ENCODE peak calls at places on chromosomes 7 and 10, in eight cellular contexts. B is PC-9, G is OCI-LY7, I is PC-3, T is GM23338, L is Karpas-422, K is SK-N-SH, O is GM23248. Q is an unnamed sample. For H3K9me2, the result is how much of the 10 kb centered on the place peaks cover.

GRCh38 chr7:79692015-79692414 is 238.5 kb upstream of the MAGI2 start:
- DNase-seq in B (no peak), G (no peak), I (peak), T (no peak), L (no peak), K (no peak), O (peak), Q (no peak)

GRCh38 chr7:85750454-85750949 is 563.6 kb upstream of the SEMA3D start:
- DNase-seq in B (peak), G (peak), I (peak), T (peak), L (peak), K (peak), O (peak), Q (peak)

GRCh38 chr10:132737390-132738048 is 48.4 kb downstream of the NKX6-2 start:
- DNase-seq in B (no peak), G (no peak), I (no peak), T (no peak), L (no peak), K (no peak), O (no peak), Q (no peak)

GRCh38 chr7:139629392-139630082 is 106.1 kb downstream of the CLEC2L start:
- DNase-seq in B (no peak), G (no peak), I (no peak), T (no peak), L (no peak), K (no peak), O (peak), Q (no peak)

GRCh38 chr10:116771101-116771705 is 28.8 kb upstream of the HSPA12A start:
- DNase-seq in B (no peak), G (no peak), I (peak), T (peak), L (no peak), K (no peak), O (peak), Q (no peak)

GRCh38 chr7:74262639-74263398 is 8.6 kb upstream of the RFC2 start:
- DNase-seq in B (peak), G (no peak), I (no peak), T (no peak), L (no peak), K (no peak), O (no peak), Q (no peak)

GRCh38 chr10:44569193-44570091 is 184.5 kb upstream of the CXCL12 start:
- DNase-seq in B (no peak), G (no peak), I (no peak), T (no peak), L (no peak), K (no peak), O (peak), Q (no peak)

GRCh38 chr10:80488539-80489066 is 34.5 kb downstream of the TSPAN14 start:
- DNase-seq in B (no peak), G (no peak), I (no peak), T (no peak), L (no peak), K (no peak), O (no peak), Q (no peak)

GRCh38 chr10:13528875-13529713 is at the start of gene BEND7:
- DNase-seq in B (no peak), G (no peak), I (peak), T (peak), L (no peak), K (peak), O (peak), Q (no peak)

GRCh38 chr10:102191956-102192355 is 34.1 kb upstream of the ELOVL3 start:
- DNase-seq in B (no peak), G (no peak), I (no peak), T (no peak), L (no peak), K (no peak), O (no peak), Q (no peak)

GRCh38 chr7:124462249-124462648 is 303.3 kb downstream of the GPR37 start:
- DNase-seq in B (no peak), G (no peak), I (peak), T (no peak), L (no peak), K (no peak), O (no peak), Q (no peak)

GRCh38 chr7:92976931-92977330 is 140.6 kb upstream of the CDK6 start:
- DNase-seq in B (no peak), G (no peak), I (no peak), T (no peak), L (no peak), K (no peak), O (peak), Q (no peak)

GRCh38 chr10:90023950-90024349 is 322.6 kb downstream of the KIF20B start:
- DNase-seq in B (no peak), G (no peak), I (peak), T (no peak), L (no peak), K (no peak), O (no peak), Q (no peak)

GRCh38 chr10:3400368-3400767 is 227.8 kb upstream of the PITRM1 start:
- DNase-seq in B (no peak), G (no peak), I (no peak), T (no peak), L (no peak), K (no peak), O (no peak), Q (no peak)

GRCh38 chr10:45374451-45375052 is 536 bp downstream of the ALOX5 start:
- DNase-seq in B (peak), G (peak), I (peak), T (peak), L (peak), K (no peak), O (peak), Q (no peak)

GRCh38 chr10:78203915-78204818 is 170.5 kb downstream of the RPS24 start:
- DNase-seq in B (no peak), G (no peak), I (no peak), T (no peak), L (no peak), K (peak), O (peak), Q (no peak)

GRCh38 chr10:88538038-88538437 is 45.1 kb downstream of the RNLS start:
- DNase-seq in B (no peak), G (no peak), I (no peak), T (no peak), L (no peak), K (no peak), O (peak), Q (no peak)

GRCh38 chr7:68058014-68058413 is 1061.4 kb downstream of the TYW1 start:
- DNase-seq in B (no peak), G (no peak), I (no peak), T (no peak), L (no peak), K (no peak), O (no peak), Q (no peak)

GRCh38 chr7:45680776-45681175 is 106.6 kb downstream of the ADCY1 start:
- DNase-seq in B (no peak), G (no peak), I (no peak), T (no peak), L (no peak), K (no peak), O (no peak), Q (no peak)

GRCh38 chr10:27393961-27394360 is 110.1 kb upstream of the RAB18 start:
- DNase-seq in B (no peak), G (no peak), I (no peak), T (no peak), L (no peak), K (no peak), O (no peak), Q (no peak)

GRCh38 chr10:13536674-13537366 is 8.0 kb upstream of the BEND7 start:
- DNase-seq in B (peak), G (peak), I (peak), T (peak), L (peak), K (peak), O (peak), Q (peak)

GRCh38 chr7:1533569-1534329 is 3.2 kb downstream of the MAFK start:
- DNase-seq in B (peak), G (no peak), I (peak), T (no peak), L (no peak), K (peak), O (peak), Q (no peak)

GRCh38 chr10:132996603-132997343 is 54.4 kb upstream of the CFAP46 start:
- DNase-seq in B (no peak), G (no peak), I (no peak), T (no peak), L (no peak), K (peak), O (no peak), Q (no peak)

DNA sequence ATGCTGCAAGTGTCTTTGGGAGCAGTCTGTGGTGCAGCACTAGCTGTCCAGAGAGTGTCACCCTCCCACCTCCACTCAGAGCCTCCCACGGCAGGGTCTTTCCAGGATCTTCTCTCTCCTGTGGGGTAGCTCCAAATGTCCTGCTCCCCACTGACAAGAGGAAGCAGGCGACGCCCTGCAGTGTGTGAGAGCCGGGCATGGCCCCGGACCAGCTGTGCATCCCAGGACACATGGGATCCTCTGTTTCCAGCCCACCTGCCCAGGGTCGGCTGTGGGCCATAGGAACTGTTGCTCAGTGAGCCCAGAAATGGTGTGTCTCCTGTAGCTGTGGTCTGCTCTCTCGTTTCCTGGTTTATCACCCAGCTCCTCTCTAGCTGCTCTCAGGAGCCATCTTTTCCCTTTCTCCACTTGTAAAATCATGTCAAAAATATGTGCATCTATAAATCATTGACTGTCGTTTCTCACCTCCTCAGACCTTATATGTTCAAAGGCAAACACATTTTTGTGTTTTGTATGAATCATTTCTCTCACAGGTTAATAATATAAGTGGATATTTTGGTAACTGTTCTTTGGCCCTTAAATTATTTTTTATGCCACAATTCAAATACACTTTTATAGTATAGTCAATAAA is 74.9 kb downstream of the VWC2 start:
- DNase-seq in B (no peak), G (no peak), I (peak), T (no peak), L (no peak), K (no peak), O (no peak), Q (no peak)
- H3K9me2 ChIP-seq in B (under half), G (under half), I (under half), T (under half), L (under half), K (under half), O (under half), Q (under half)

GRCh38 chr7:55624813-55625212 is 52.5 kb upstream of the VOPP1 start:
- DNase-seq in B (no peak), G (no peak), I (no peak), T (no peak), L (no peak), K (no peak), O (no peak), Q (no peak)

GRCh38 chr7:55623617-55624016 is 51.3 kb upstream of the VOPP1 start:
- DNase-seq in B (no peak), G (no peak), I (no peak), T (no peak), L (no peak), K (no peak), O (no peak), Q (no peak)

GRCh38 chr7:55629051-55629677 is 56.9 kb upstream of the VOPP1 start:
- DNase-seq in B (no peak), G (no peak), I (no peak), T (no peak), L (no peak), K (no peak), O (no peak), Q (no peak)
- H3K9me2 ChIP-seq in B (under half), G (under half), I (under half), T (under half), L (under half), K (under half), O (under half), Q (under half)

GRCh38 chr7:49878627-49879026 is 105.2 kb downstream of the VWC2 start:
- DNase-seq in B (no peak), G (no peak), I (no peak), T (no peak), L (no peak), K (no peak), O (no peak), Q (no peak)

GRCh38 chr7:49876202-49876601 is 102.8 kb downstream of the VWC2 start:
- DNase-seq in B (no peak), G (no peak), I (no peak), T (no peak), L (no peak), K (no peak), O (no peak), Q (no peak)

DNA sequence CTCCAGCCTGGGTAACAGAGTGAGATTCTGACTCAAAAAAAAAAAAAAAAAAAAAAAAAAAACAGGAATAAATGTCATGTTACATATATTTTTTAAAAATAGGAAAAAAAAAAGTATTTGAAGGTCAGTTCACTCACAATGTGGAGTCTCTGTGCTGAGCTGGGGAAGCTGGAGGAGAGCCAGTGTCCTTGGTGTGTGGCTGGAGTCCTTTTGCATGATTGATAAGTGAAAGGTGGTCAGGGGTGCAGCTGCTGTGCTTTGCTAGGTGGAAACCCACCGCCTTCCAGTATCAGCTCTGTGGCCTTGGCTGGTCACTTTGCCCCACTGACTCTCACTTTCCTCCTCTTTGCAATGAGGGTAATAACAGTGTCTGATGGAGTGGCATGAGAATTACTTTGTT is 101.9 kb downstream of the VWC2 start:
- DNase-seq in B (no peak), G (no peak), I (no peak), T (no peak), L (no peak), K (no peak), O (no peak), Q (no peak)
- H3K9me2 ChIP-seq in B (under half), G (under half), I (under half), T (under half), L (under half), K (under half), O (under half), Q (under half)

GRCh38 chr7:347001-347590 is 57.1 kb downstream of the FOXL3 start:
- DNase-seq in B (no peak), G (no peak), I (no peak), T (no peak), L (no peak), K (no peak), O (no peak), Q (no peak)

GRCh38 chr7:351256-351655 is 61.3 kb downstream of the FOXL3 start:
- DNase-seq in B (no peak), G (no peak), I (no peak), T (no peak), L (no peak), K (no peak), O (no peak), Q (no peak)

GRCh38 chr7:347644-348479 is 57.9 kb downstream of the FOXL3 start:
- DNase-seq in B (no peak), G (no peak), I (no peak), T (no peak), L (no peak), K (no peak), O (no peak), Q (no peak)

GRCh38 chr7:348480-348844 is 58.5 kb downstream of the FOXL3 start:
- DNase-seq in B (no peak), G (no peak), I (no peak), T (no peak), L (no peak), K (no peak), O (no peak), Q (no peak)

GRCh38 chr7:348962-349755 is 59.2 kb downstream of the FOXL3 start:
- DNase-seq in B (no peak), G (no peak), I (no peak), T (no peak), L (no peak), K (no peak), O (no peak), Q (no peak)
- H3K9me2 ChIP-seq in B (under half), G (under half), I (under half), T (under half), L (under half), K (under half), O (under half), Q (under half)

GRCh38 chr7:37527109-37527508 is 78.4 kb upstream of the ELMO1 start:
- DNase-seq in B (no peak), G (no peak), I (no peak), T (no peak), L (no peak), K (no peak), O (no peak), Q (no peak)
- H3K9me2 ChIP-seq in B (under half), G (under half), I (under half), T (under half), L (under half), K (under half), O (under half), Q (under half)

DNA sequence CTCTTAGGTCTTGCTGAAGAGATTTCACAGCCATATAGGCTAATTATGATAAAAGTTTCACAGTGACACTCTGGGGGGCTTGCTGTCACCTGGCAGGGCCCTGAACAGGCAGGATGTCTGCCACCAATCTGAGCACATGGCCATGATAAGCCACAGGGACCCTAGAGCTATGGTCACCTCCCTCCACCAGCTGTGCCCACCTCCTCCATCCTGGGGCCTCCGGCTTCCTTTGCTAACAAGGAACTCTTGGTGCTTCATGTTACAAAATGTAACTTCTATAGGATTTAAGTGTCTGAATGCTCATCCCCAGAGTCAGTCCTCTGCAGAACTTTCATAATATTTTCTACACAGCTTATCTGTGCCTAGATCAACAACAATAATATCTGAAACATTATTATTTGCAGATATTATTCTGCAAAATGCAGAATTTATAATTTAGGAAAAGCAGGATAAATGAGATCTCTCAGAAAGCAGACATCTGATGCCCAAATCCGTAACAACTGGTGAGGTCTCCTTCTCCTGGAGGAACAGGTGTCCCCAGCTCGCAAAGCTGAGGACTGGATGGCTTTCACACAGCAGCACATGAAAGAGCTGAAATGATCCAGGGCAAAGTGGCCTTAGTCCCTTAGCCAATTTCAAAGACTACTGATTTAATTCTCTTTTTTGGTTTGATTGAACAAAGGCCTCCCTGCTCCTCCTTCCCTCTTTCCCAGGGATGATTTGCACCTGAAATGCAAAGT is 287.0 kb upstream of the AOAH start:
- DNase-seq in B (no peak), G (no peak), I (no peak), T (no peak), L (no peak), K (no peak), O (no peak), Q (no peak)
- H3K9me2 ChIP-seq in B (under half), G (under half), I (under half), T (under half), L (under half), K (under half), O (under half), Q (under half)

GRCh38 chr7:113787106-113787505 is 131.7 kb downstream of the PPP1R3A start:
- DNase-seq in B (no peak), G (no peak), I (no peak), T (no peak), L (no peak), K (no peak), O (no peak), Q (no peak)
- H3K9me2 ChIP-seq in B (under half), G (under half), I (under half), T (under half), L (under half), K (under half), O (under half), Q (under half)

Q was measured in HCT116.